ENCODE peak calls at places on chromosomes 7 and 10, in ten cellular contexts. K, Z, L, S, H, J, Q, W, F and Y are unnamed samples.
A peak's percentile ranks its signal among the peaks of the same experiment; 100 is the strongest.

GRCh38 chr7:130909881-130910672 is 176.1 kb upstream of the KLF14 start:
- DNase-seq in K (no peak), Z (no peak), L (no peak), S (no peak), H (peak; percentile 35), J (no peak), Q (peak; percentile 59), W (no peak), F (no peak), Y (peak; percentile 77)

GRCh38 chr10:13115832-13116793 is 16.1 kb downstream of the OPTN start:
- DNase-seq in K (no peak), Z (no peak), L (no peak), S (no peak), H (no peak), J (no peak), Q (no peak), W (no peak), F (no peak), Y (no peak)

GRCh38 chr10:10138685-10139084 is 879.0 kb upstream of the CELF2 start:
- DNase-seq in K (no peak), Z (no peak), L (no peak), S (no peak), H (no peak), J (no peak), Q (no peak), W (no peak), F (no peak), Y (no peak)

GRCh38 chr10:118447478-118447877 is 105.4 kb upstream of the FAM204A start:
- DNase-seq in K (no peak), Z (no peak), L (no peak), S (no peak), H (peak; percentile 19), J (peak; percentile 42), Q (no peak), W (no peak), F (no peak), Y (peak; percentile 29)

GRCh38 chr7:150357277-150357676 is 11.3 kb upstream of the REPIN1 start:
- DNase-seq in K (no peak), Z (no peak), L (no peak), S (no peak), H (no peak), J (no peak), Q (no peak), W (no peak), F (peak; percentile 84), Y (no peak)

GRCh38 chr10:58360412-58361004 is 24.7 kb upstream of the TFAM start:
- DNase-seq in K (no peak), Z (no peak), L (no peak), S (no peak), H (peak; percentile 65), J (no peak), Q (no peak), W (no peak), F (no peak), Y (no peak)

GRCh38 chr10:117391436-117392205 is 16.4 kb upstream of the PDZD8 start:
- DNase-seq in K (no peak), Z (no peak), L (peak; percentile 32), S (peak; percentile 63), H (no peak), J (peak; percentile 22), Q (peak; percentile 30), W (no peak), F (no peak), Y (peak; percentile 61)

GRCh38 chr7:99631311-99632109 is 14.8 kb downstream of the ZSCAN25 start:
- DNase-seq in K (no peak), Z (no peak), L (no peak), S (peak; percentile 12), H (peak; percentile 22), J (peak; percentile 34), Q (peak; percentile 13), W (peak; percentile 73), F (no peak), Y (peak; percentile 8)

GRCh38 chr7:424961-425793 is 94.5 kb downstream of the PDGFA start:
- DNase-seq in K (no peak), Z (no peak), L (no peak), S (no peak), H (no peak), J (no peak), Q (no peak), W (no peak), F (peak; percentile 68), Y (no peak)

GRCh38 chr10:91453535-91453934 is 43.4 kb downstream of the HECTD2 start:
- DNase-seq in K (no peak), Z (no peak), L (no peak), S (no peak), H (no peak), J (no peak), Q (no peak), W (no peak), F (no peak), Y (no peak)

GRCh38 chr7:33157781-33158180 is 28.4 kb downstream of the BBS9 start:
- DNase-seq in K (no peak), Z (no peak), L (no peak), S (no peak), H (no peak), J (no peak), Q (peak; percentile 17), W (no peak), F (no peak), Y (no peak)

GRCh38 chr7:130486114-130486962 is 5.5 kb upstream of the MEST start:
- DNase-seq in K (no peak), Z (no peak), L (peak; percentile 82), S (no peak), H (peak; percentile 85), J (peak; percentile 27), Q (no peak), W (peak; percentile 83), F (peak; percentile 90), Y (no peak)

GRCh38 chr10:72661436-72661835 is 30.5 kb upstream of the MCU start:
- DNase-seq in K (no peak), Z (no peak), L (no peak), S (no peak), H (no peak), J (no peak), Q (no peak), W (no peak), F (no peak), Y (no peak)

GRCh38 chr7:122212754-122213153 is 68.7 kb upstream of the AASS start:
- DNase-seq in K (no peak), Z (no peak), L (no peak), S (no peak), H (no peak), J (no peak), Q (no peak), W (no peak), F (no peak), Y (no peak)

GRCh38 chr7:2660359-2661095 is 27.5 kb upstream of the AMZ1 start:
- DNase-seq in K (no peak), Z (no peak), L (no peak), S (no peak), H (no peak), J (no peak), Q (no peak), W (no peak), F (peak; percentile 63), Y (no peak)
- TF ChIP-seq CTCF in K (peak; percentile 48), Z (peak; percentile 39), L (no peak), S (peak; percentile 57), H (peak; percentile 51), J (no peak), Q (peak; percentile 23), W (peak; percentile 41), F (no peak), Y (peak; percentile 18)

GRCh38 chr10:126165865-126166264 is 222.4 kb downstream of the ADAM12 start:
- DNase-seq in K (no peak), Z (no peak), L (no peak), S (no peak), H (no peak), J (no peak), Q (no peak), W (no peak), F (no peak), Y (no peak)
- H3K4me3 ChIP-seq in K (no peak overlapping the region), Z (no peak overlapping the region), L (no peak overlapping the region), S (no peak overlapping the region), H (no peak overlapping the region), J (no peak overlapping the region), Q (no peak overlapping the region), W (no peak overlapping the region), F (no peak overlapping the region), Y (no peak overlapping the region)

DNA sequence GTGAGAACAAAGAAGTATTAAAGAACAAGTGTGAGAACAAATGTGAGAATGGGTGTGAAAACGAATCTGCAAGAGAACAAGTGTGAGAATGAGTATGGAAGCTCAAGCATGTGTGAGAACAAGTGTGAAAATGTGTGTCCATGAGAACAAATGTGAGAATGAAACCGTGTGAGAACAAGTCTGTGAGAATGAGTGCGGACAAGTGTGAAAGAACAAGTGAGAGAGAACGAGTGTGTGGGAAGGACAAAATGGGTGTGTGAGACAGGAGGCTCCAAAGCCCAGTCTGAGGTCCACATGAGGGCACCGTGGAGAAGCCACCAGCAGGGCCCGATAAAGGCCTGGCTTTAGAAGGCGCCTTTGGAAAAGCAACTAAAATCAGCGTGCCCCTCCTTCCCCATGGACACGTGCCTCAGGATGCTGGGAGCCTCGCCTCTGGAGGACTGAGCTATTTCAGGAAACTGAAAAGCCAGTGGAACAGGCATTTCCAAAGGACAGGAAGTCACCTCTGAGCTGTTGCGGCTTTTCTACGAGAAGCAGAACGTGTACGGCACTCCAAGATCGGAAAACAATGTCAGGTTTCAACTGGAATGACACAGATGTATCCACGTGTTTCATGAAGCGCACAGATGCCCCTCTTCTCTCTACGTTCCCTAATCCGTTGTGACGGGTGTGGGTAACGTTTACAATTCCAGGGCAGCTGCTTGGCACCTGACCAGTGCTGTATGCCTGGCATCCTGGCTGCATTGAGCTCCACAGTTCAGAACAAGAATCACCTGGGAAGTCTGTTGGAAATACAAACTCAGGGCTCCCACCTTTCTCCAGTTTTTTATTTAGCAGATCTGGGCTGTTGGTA is 46.4 kb downstream of the ESYT2 start:
- DNase-seq in K (peak; percentile 16), Z (no peak), L (peak; percentile 45), S (peak; percentile 50), H (peak; percentile 45), J (peak; percentile 64), Q (peak; percentile 12), W (peak; percentile 64), F (no peak), Y (peak; percentile 56)
- TF ChIP-seq CTCF in K (peak; percentile 41), Z (no peak), L (no peak), S (peak; percentile 49), H (peak; percentile 55), J (peak; percentile 69), Q (peak; percentile 33), W (peak; percentile 58), F (peak; percentile 32), Y (peak; percentile 32)

GRCh38 chr7:74606909-74607255 is 50.6 kb upstream of the GTF2I start:
- DNase-seq in K (no peak), Z (no peak), L (no peak), S (no peak), H (no peak), J (no peak), Q (no peak), W (no peak), F (no peak), Y (no peak)
- H3K4me3 ChIP-seq in K (peak overlapping the region; percentile 28), Z (peak overlapping the region; percentile 25), L (no peak overlapping the region), S (no peak overlapping the region), H (peak overlapping the region; percentile 43), J (peak overlapping the region; percentile 66), Q (no peak overlapping the region), W (no peak overlapping the region), F (peak overlapping the region; percentile 37), Y (peak overlapping the region; percentile 28)

GRCh38 chr10:123502983-123503382 is 163.2 kb upstream of the GPR26 start:
- DNase-seq in K (no peak), Z (no peak), L (no peak), S (no peak), H (no peak), J (no peak), Q (no peak), W (no peak), F (no peak), Y (no peak)
- TF ChIP-seq CTCF in K (no peak), Z (no peak), L (no peak), S (no peak), H (peak; percentile 10), J (no peak), Q (no peak), W (no peak), F (no peak), Y (no peak)

GRCh38 chr10:125149278-125150047 is 10.9 kb downstream of the CTBP2 start:
- DNase-seq in K (no peak), Z (no peak), L (no peak), S (peak; percentile 76), H (peak; percentile 45), J (peak; percentile 55), Q (peak; percentile 87), W (no peak), F (no peak), Y (peak; percentile 80)
- H3K4me3 ChIP-seq in K (no peak overlapping the region), Z (no peak overlapping the region), L (no peak overlapping the region), S (no peak overlapping the region), H (no peak overlapping the region), J (no peak overlapping the region), Q (no peak overlapping the region), W (no peak overlapping the region), F (no peak overlapping the region), Y (no peak overlapping the region)